ENCODE peak calls at places on chromosomes 12 and 14, in seven cellular contexts. M is uterus; R is adrenal gland; D is CD8-positive, alpha-beta T cell; B is upper lobe of right lung; F is heart left ventricle; C is psoas muscle. W is an unnamed sample.

GRCh38 chr12:115953450-115953849 is 324.0 kb downstream of the MED13L start:
- DNase-seq in C (no peak), D (no peak), F (no peak), M (no peak), R (no peak), B (no peak), W (no peak)

GRCh38 chr12:73301530-73301929 is 1029.4 kb downstream of the TRHDE start:
- DNase-seq in D (no peak), F (no peak), R (no peak), B (no peak), M (no peak), C (no peak), W (no peak)

GRCh38 chr14:100535287-100536131 is 51.7 kb downstream of the BEGAIN start:
- DNase-seq in D (no peak), C (no peak), B (peak; percentile 46), F (no peak), M (peak; percentile 12), R (peak; percentile 11), W (no peak)

GRCh38 chr14:66425402-66425801 is 60.8 kb upstream of the CCDC196 start:
- DNase-seq in F (peak; percentile 17), M (no peak), C (peak; percentile 76), D (no peak), B (no peak), R (no peak), W (peak; percentile 38)

GRCh38 chr12:75568387-75568786 is 57.0 kb upstream of the KRR1 start:
- DNase-seq in C (no peak), R (no peak), B (no peak), F (no peak), M (no peak), D (no peak), W (no peak)

GRCh38 chr12:19482551-19483109 is 43.3 kb downstream of the AEBP2 start:
- DNase-seq in C (no peak), F (no peak), M (no peak), B (no peak), R (peak; percentile 75), D (peak; percentile 50), W (peak; percentile 51)

GRCh38 chr12:33052141-33053051 is 155.8 kb upstream of the PKP2 start:
- DNase-seq in R (no peak), B (no peak), M (no peak), D (no peak), C (no peak), F (no peak), W (no peak)

GRCh38 chr12:102690267-102690666 is 209.9 kb upstream of the IGF1 start:
- DNase-seq in C (no peak), M (no peak), F (no peak), R (no peak), B (no peak), D (no peak), W (no peak)

GRCh38 chr12:26112703-26113147 is 12.1 kb downstream of the BHLHE41 start:
- DNase-seq in F (no peak), M (no peak), B (no peak), D (no peak), R (no peak), C (no peak), W (no peak)

GRCh38 chr14:104194016-104194415 is 55.6 kb downstream of the KIF26A start:
- DNase-seq in F (no peak), D (no peak), R (no peak), M (no peak), B (no peak), C (no peak), W (no peak)

GRCh38 chr12:108888031-108888430 is 8.1 kb downstream of the DAO start:
- DNase-seq in F (no peak), C (no peak), M (no peak), R (peak; percentile 55), D (no peak), B (no peak), W (no peak)

GRCh38 chr14:105858676-105859025 is 332.3 kb downstream of the TMEM121 start:
- DNase-seq in B (peak; percentile 54), R (peak; percentile 3), D (no peak), M (peak; percentile 8), C (peak; percentile 32), F (no peak), W (peak; percentile 37)

GRCh38 chr12:99752740-99753139 is 105.2 kb downstream of the GARIN6 start:
- DNase-seq in M (no peak), B (no peak), F (no peak), C (no peak), D (no peak), R (no peak), W (no peak)

DNA sequence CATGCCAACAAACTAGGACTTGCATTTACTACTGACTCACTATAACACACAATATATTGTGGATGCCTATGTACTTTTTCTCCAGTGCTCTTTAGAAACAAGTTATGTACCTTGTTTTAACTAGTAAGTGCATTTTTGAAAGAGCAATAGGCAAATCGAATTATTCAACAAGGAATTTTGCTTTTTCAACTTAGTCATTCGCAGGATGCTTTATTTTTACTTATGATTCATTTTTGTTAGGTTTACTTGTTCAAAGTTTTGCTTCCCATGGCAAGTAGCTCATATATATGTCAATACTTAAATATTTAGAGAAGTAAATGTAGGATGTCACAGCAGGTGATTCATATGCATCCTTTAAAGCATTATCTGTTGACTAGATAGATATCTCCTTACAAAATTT is 149.8 kb downstream of the PELI2 start:
- DNase-seq in F (no peak), B (no peak), M (no peak), D (no peak), C (no peak), R (no peak), W (no peak)
- H3K4me3 ChIP-seq in F (no peak overlapping the region), B (no peak overlapping the region), M (no peak overlapping the region), D (no peak overlapping the region), C (no peak overlapping the region), R (no peak overlapping the region), W (no peak overlapping the region)

GRCh38 chr12:46259071-46259470 is 9.8 kb downstream of the SLC38A1 start:
- DNase-seq in F (no peak), B (no peak), D (no peak), M (no peak), R (no peak), C (no peak), W (no peak)

GRCh38 chr12:46259713-46260112 is 9.1 kb downstream of the SLC38A1 start:
- DNase-seq in D (no peak), F (no peak), M (no peak), B (no peak), R (no peak), C (no peak), W (no peak)

GRCh38 chr12:46260913-46261476 is 7.8 kb downstream of the SLC38A1 start:
- DNase-seq in F (no peak), R (no peak), D (no peak), M (no peak), C (no peak), B (no peak), W (no peak)

GRCh38 chr12:46261658-46262057 is 7.2 kb downstream of the SLC38A1 start:
- DNase-seq in B (no peak), F (no peak), R (no peak), C (no peak), D (no peak), M (no peak), W (no peak)

DNA sequence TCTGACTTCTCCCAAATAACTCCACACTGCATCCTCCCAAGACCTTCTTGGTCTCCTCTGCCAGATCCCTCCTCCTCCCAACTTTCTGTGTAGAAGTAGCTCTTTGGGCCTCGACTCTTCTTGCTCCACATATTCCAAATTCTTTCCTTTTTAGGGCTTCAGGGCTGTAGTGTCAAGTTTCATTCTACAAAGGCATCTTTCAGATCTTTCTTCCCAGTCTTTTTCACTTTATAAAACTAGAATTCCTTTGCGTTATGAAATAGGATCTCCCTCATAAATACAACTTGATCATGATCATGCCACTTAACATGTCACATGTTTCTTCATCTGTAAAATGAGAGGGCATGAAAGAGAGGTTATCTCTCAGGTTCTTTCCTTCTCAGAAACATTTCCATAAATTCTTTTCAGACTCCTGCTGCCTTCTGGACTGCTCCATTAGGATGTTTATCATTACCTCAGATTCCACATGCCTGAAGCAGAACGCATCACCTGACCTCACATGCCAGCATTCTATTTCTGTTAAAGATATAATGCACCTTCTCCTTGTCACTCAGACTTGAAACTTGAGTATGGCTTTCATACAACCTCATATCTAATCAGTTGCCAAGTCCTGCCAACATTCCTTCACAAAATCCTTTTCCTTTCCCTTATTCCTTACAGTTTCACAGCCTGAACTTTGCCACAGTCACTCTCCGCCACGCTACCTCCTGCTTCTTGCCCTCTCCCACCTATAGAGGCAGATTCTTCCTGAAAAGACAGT is 8.5 kb downstream of the SLC38A1 start:
- DNase-seq in M (no peak), B (no peak), C (no peak), D (no peak), F (no peak), R (no peak), W (no peak)
- H3K9me3 ChIP-seq in M (no peaks in the 10 kb centered on the region), B (no peaks in the 10 kb centered on the region), C (no peaks in the 10 kb centered on the region), D (no peaks in the 10 kb centered on the region), F (no peaks in the 10 kb centered on the region), R (no peaks in the 10 kb centered on the region), W (no peaks in the 10 kb centered on the region)

DNA sequence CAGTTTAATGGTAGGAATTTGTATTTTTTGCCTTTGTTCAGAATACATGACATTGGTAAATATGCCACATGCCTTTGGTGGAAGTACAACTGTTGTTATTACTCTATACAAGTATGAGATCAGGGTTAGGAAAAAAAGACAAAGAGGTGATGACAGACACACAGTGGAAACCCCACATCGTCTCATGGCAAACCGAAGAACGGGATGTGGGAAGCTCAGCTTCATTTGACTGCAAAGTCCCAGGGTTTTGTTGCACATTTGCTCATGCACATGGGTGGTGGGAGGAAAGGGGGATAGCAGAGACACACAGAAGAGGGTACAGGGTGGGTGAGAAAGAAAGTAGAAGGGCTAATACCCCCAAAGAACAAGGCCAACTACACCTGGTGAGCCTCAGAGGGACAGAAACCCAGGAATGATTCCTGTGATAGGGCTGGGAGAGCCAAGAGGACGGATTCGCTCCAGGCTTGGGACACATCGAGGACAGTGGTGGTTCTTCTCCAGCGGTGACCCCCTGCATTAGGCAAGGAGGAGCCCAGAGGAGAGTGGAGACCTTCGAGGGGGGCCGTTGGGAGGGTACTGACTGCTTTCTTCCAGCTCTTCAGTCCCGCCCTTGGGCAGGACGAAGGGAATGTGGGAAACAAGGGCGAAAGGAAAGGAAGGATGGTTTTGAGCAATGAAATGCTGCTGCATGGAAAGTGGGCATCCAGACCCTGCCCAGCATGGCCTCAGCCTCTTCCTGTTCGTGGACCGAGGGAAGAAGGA is 8.1 kb downstream of the VAMP1 start:
- DNase-seq in R (no peak), F (no peak), B (no peak), M (no peak), C (no peak), D (peak; percentile 62), W (no peak)
- H3K27ac ChIP-seq in R (no peak overlapping the region), F (peak overlapping the region; percentile 31), B (peak overlapping the region; percentile 74), M (no peak overlapping the region), C (no peak overlapping the region), D (peak overlapping the region; percentile 84), W (peak overlapping the region; percentile 3)

GRCh38 chr12:96047621-96048211 is 12.3 kb upstream of the LTA4H start:
- DNase-seq in B (peak; percentile 71), C (no peak), D (no peak), F (no peak), R (peak; percentile 48), M (no peak), W (no peak)

GRCh38 chr12:96045566-96045965 is 10.2 kb upstream of the LTA4H start:
- DNase-seq in C (no peak), F (no peak), B (peak; percentile 73), R (peak; percentile 68), M (no peak), D (no peak), W (no peak)

GRCh38 chr12:96046543-96047137 is 11.3 kb upstream of the LTA4H start:
- DNase-seq in R (no peak), B (no peak), M (no peak), F (no peak), C (no peak), D (no peak), W (no peak)

GRCh38 chr12:96048392-96048969 is 13.1 kb upstream of the LTA4H start:
- DNase-seq in M (no peak), R (no peak), B (no peak), D (no peak), F (no peak), C (no peak), W (no peak)

GRCh38 chr12:96047151-96047620 is 11.8 kb upstream of the LTA4H start:
- DNase-seq in D (no peak), C (no peak), R (no peak), B (no peak), M (no peak), F (no peak), W (no peak)
- H3K4me3 ChIP-seq in D (no peak overlapping the region), C (no peak overlapping the region), R (no peak overlapping the region), B (no peak overlapping the region), M (no peak overlapping the region), F (no peak overlapping the region), W (no peak overlapping the region)

W was measured in right cardiac atrium.